ENCODE peak calls at places on chromosomes 6 and 20, in four cellular contexts. E, F, C and I are unnamed samples. For H3K4me1, the result is how much of the 10 kb centered on the place peaks cover.

GRCh38 chr20:381581-382290 is 1.2 kb downstream of the TRIB3 start:
- DNase-seq in E (peak), C (peak), F (peak), I (peak)

GRCh38 chr6:63677282-63677681 is 41.7 kb downstream of the PHF3 start:
- DNase-seq in C (no peak), E (no peak), F (no peak), I (no peak)

GRCh38 chr6:117188627-117189201 is 76.6 kb upstream of the VGLL2 start:
- DNase-seq in C (no peak), F (no peak), E (no peak), I (no peak)

GRCh38 chr20:58577871-58578615 is 62.8 kb upstream of the APCDD1L start:
- DNase-seq in C (peak), F (no peak), E (no peak), I (peak)

GRCh38 chr6:49637333-49637698 is 677 bp upstream of the RHAG start:
- DNase-seq in F (no peak), E (no peak), C (no peak), I (no peak)

GRCh38 chr6:27541932-27542297 is 69.0 kb upstream of the ZNF184 start:
- DNase-seq in E (no peak), F (no peak), C (no peak), I (no peak)

GRCh38 chr6:6619415-6619814 is 30.9 kb downstream of the LY86 start:
- DNase-seq in E (no peak), F (no peak), C (no peak), I (no peak)

GRCh38 chr6:39777218-39777617 is 15.0 kb upstream of the DAAM2 start:
- DNase-seq in F (no peak), E (no peak), C (no peak), I (no peak)

GRCh38 chr6:111552241-111552744 is 53.4 kb downstream of the TRAF3IP2 start:
- DNase-seq in F (peak), E (no peak), C (peak), I (peak)

GRCh38 chr20:3876676-3877075 is 12.5 kb upstream of the PANK2 start:
- DNase-seq in C (no peak), E (no peak), F (no peak), I (no peak)

GRCh38 chr20:48040051-48040450 is 254.8 kb upstream of the SULF2 start:
- DNase-seq in F (no peak), C (no peak), E (no peak), I (no peak)

GRCh38 chr20:41138527-41139226 is 1.3 kb downstream of the PLCG1 start:
- DNase-seq in C (peak), F (no peak), E (no peak), I (peak)
- H3K4me1 ChIP-seq in C (half or more), F (under half), E (under half), I (under half)

GRCh38 chr20:44610313-44610965 is 28.1 kb downstream of the PKIG start:
- DNase-seq in E (no peak), F (no peak), C (peak), I (no peak)

GRCh38 chr20:44603327-44603726 is 20.9 kb downstream of the PKIG start:
- DNase-seq in F (no peak), E (no peak), C (no peak), I (no peak)

GRCh38 chr20:44609511-44610312 is 27.3 kb downstream of the PKIG start:
- DNase-seq in C (peak), E (peak), F (peak), I (peak)

GRCh38 chr20:44609006-44609510 is 26.7 kb downstream of the PKIG start:
- DNase-seq in E (no peak), C (no peak), F (no peak), I (no peak)

DNA sequence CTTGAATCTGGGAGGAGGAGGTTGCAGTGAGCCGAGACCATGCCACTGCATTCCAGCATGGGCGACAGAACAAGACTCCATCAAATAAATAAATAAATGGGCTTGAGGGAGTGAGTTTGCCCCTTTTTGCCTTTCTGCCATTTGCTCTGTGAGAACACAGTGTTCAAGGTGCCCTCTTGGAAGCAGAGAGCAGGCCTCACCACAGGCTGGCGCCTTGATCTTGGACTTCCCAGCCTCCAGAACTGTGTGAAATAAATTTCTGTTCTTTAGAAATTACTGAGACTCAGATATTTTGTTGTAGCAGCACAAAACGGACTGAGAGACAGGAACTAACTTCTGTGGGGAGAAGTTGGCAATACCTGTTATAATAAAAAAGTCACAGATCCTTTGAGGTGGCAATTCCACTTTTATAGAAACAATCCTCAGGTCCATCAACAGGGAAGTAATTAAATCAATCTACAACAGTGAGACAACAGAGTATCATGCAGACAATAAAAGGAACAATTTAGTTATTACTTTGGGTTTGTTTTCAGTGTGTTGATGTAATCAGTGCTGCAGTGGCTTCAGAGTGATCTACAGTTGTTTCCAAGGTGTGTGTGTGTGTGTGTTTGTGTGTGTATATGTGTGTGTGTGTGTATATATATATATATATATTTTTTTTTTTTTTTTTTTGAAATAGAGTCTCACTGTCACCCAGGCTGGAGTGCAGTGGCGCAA is 24.5 kb downstream of the PKIG start:
- DNase-seq in E (no peak), F (no peak), C (no peak), I (no peak)
- H3K4me1 ChIP-seq in E (under half), F (under half), C (under half), I (under half)

DNA sequence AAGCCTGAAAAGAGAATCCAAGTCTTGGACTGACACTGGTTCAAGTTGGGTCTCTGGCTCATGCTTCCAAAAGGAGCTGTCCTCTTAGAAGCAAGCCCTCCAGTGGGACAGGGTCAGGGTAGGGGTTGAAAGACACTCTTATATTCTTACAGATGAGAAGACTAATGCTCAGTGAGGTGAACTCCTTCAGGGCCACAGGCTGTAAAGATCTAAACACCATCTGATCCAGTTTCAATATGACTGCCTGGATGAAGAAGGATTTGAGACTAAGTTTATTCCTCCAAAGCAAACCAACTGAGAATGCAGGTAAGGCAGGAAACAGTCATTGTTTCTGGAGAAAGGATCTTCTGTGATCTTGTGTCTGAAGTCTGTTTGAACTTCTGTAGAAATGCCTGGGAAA is 99.0 kb upstream of the TAB2 start:
- DNase-seq in C (no peak), F (no peak), E (no peak), I (no peak)
- H3K4me1 ChIP-seq in C (under half), F (under half), E (under half), I (under half)

GRCh38 chr6:85594197-85594930 is 706 bp upstream of the SNX14 start:
- DNase-seq in F (no peak), C (peak), E (no peak), I (no peak)
- H3K4me1 ChIP-seq in F (under half), C (under half), E (under half), I (under half)

GRCh38 chr6:163744256-163744925 is 329.9 kb downstream of the QKI start:
- DNase-seq in F (no peak), C (no peak), E (no peak), I (no peak)

GRCh38 chr6:163739968-163740367 is 325.4 kb downstream of the QKI start:
- DNase-seq in C (no peak), E (no peak), F (no peak), I (no peak)

GRCh38 chr6:163741342-163741741 is 326.8 kb downstream of the QKI start:
- DNase-seq in E (no peak), F (no peak), C (no peak), I (no peak)

GRCh38 chr6:163743796-163744195 is 329.3 kb downstream of the QKI start:
- DNase-seq in E (no peak), C (no peak), F (no peak), I (no peak)

GRCh38 chr6:163741743-163742363 is 327.3 kb downstream of the QKI start:
- DNase-seq in E (no peak), F (no peak), C (no peak), I (no peak)
- H3K4me1 ChIP-seq in E (under half), F (under half), C (under half), I (under half)

GRCh38 chr20:38827770-38828281 is 22.3 kb downstream of the PPP1R16B start:
- DNase-seq in C (no peak), E (no peak), F (no peak), I (no peak)

GRCh38 chr20:38829296-38829875 is 23.9 kb downstream of the PPP1R16B start:
- DNase-seq in F (no peak), C (no peak), E (no peak), I (no peak)

GRCh38 chr20:38830356-38830755 is 24.9 kb downstream of the PPP1R16B start:
- DNase-seq in F (no peak), C (no peak), E (no peak), I (no peak)

GRCh38 chr20:38831049-38831691 is 25.7 kb downstream of the PPP1R16B start:
- DNase-seq in C (no peak), E (no peak), F (no peak), I (no peak)

GRCh38 chr20:38828514-38829295 is 23.2 kb downstream of the PPP1R16B start:
- DNase-seq in F (no peak), E (no peak), C (no peak), I (no peak)
- H3K4me1 ChIP-seq in F (under half), E (under half), C (under half), I (under half)

GRCh38 chr6:11368760-11369159 is 136.3 kb upstream of the NEDD9 start:
- DNase-seq in F (no peak), C (no peak), E (no peak), I (no peak)
- H3K4me1 ChIP-seq in F (under half), C (half or more), E (under half), I (under half)

DNA sequence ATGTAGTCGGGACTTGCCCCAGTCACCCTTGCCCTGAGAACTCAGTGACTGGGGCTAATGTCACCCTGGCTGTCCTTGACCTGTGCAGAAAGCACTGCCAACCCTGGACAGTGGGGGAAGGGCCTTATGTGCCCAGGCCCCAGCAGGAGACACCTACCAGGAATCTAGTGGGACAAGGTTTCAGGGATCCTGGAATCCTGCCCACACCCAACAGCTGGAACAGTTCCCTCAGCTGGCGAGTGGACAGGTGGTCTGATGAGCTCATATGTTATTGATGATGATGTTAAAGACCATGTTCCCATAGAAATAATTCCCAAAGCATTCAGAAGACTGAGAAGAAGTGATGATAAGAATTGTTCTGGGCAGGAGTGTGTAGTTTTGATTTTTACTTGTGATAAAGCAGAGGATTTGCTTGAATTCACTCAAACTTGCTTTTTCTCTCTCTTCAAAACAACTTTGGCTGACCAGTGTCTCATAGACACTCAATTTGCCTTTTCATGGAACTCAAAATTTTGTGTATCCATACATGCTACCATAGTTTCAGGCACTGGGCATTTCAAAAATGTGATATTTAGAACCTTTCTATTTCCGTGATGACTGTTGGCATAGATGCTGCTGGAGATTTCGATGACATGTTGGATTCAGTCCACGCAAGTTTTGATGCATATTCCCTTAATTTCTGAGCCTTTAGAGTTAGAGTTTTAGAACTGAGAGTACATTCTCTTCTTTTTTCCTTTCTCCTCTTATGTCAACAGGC is 79.3 kb downstream of the SLC22A3 start:
- DNase-seq in E (no peak), C (no peak), F (no peak), I (no peak)
- H3K4me1 ChIP-seq in E (under half), C (under half), F (under half), I (under half)

GRCh38 chr20:5164645-5165399 is 38.0 kb downstream of the CDS2 start:
- DNase-seq in E (no peak), C (no peak), F (no peak), I (no peak)
- H3K4me1 ChIP-seq in E (under half), C (under half), F (under half), I (under half)

DNA sequence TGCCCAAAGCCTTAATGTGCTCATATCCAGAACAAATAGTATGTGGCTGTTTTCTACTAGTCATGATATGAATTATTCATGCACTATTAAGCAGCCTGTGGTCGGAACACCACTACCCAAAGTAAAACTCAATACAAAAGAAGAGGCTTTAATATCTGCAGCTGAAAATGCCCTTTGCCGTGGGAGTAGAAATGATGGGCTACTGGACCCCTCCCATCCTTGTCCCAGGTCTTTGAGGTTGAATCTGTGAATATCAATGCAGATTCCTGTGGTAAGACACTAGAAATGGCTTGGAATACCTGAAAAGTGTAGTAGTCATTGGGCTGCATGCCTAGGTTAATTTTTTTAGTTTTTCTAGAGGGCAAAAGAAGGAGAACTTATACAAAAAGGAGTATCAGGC is 303.7 kb downstream of the TBC1D7 start:
- DNase-seq in C (no peak), F (no peak), E (no peak), I (no peak)
- H3K4me1 ChIP-seq in C (under half), F (under half), E (under half), I (under half)